ENCODE peak calls at places on chromosomes 2 and 18, in seven cellular contexts. D is immature natural killer cell, A is nucleus accumbens, J is RWPE1, Y is AML-193, U is A673, K is prostate gland. N is an unnamed sample.

GRCh38 chr18:60469396-60469795 is 96.8 kb upstream of the MC4R start:
- DNase-seq in D (no peak), A (no peak), J (no peak), Y (no peak), U (no peak), K (no peak), N (no peak)

GRCh38 chr2:102806250-102806837 is 44.5 kb downstream of the TMEM182 start:
- DNase-seq in D (peak; percentile 12), A (peak; percentile 28), J (peak; percentile 74), Y (peak; percentile 44), U (peak; percentile 58), K (peak; percentile 61), N (no peak)

GRCh38 chr2:235850771-235851551 is 317.2 kb downstream of the GBX2 start:
- DNase-seq in D (no peak), A (no peak), J (no peak), Y (no peak), U (no peak), K (no peak), N (no peak)

GRCh38 chr2:223460774-223461211 is 141.4 kb downstream of the SCG2 start:
- DNase-seq in D (no peak), A (no peak), J (peak; percentile 59), Y (peak; percentile 35), U (peak; percentile 75), K (no peak), N (peak; percentile 27)

GRCh38 chr18:46424898-46425297 is 232.1 kb downstream of the LOXHD1 start:
- DNase-seq in D (no peak), A (no peak), J (no peak), Y (no peak), U (no peak), K (peak; percentile 69), N (peak; percentile 11)

GRCh38 chr2:19457809-19458208 is 99.4 kb upstream of the OSR1 start:
- DNase-seq in D (no peak), A (no peak), J (no peak), Y (no peak), U (no peak), K (no peak), N (no peak)

GRCh38 chr18:10928971-10929373 is 220.4 kb downstream of the PIEZO2 start:
- DNase-seq in D (no peak), A (no peak), J (no peak), Y (no peak), U (no peak), K (no peak), N (no peak)

GRCh38 chr2:8211384-8211783 is 470.5 kb upstream of the ID2 start:
- DNase-seq in D (no peak), A (no peak), J (no peak), Y (no peak), U (no peak), K (no peak), N (no peak)

GRCh38 chr2:140711867-140712266 is 1418.9 kb downstream of the LRP1B start:
- DNase-seq in D (no peak), A (no peak), J (no peak), Y (no peak), U (no peak), K (no peak), N (no peak)

N was measured in PC-9.